ENCODE peak calls at places on chromosomes 7 and 10, in four cellular contexts. One of them, this sample, is unnamed.

GRCh38 chr7:445563-446288 is 73.9 kb downstream of the PDGFA start:
- DNase-seq in A549: no peak
- DNase-seq in cardiac muscle cell: no peak
- DNase-seq in AG04449: no peak
- DNase-seq in this sample: no peak

GRCh38 chr7:36670585-36671431 is 53.5 kb downstream of the AOAH start:
- DNase-seq in A549: peak
- DNase-seq in cardiac muscle cell: peak
- DNase-seq in AG04449: no peak
- DNase-seq in this sample: peak

GRCh38 chr7:155809332-155809946 is 2.8 kb downstream of the SHH start:
- DNase-seq in cardiac muscle cell: no peak
- DNase-seq in AG04449: no peak
- DNase-seq in A549: no peak
- DNase-seq in this sample: no peak

GRCh38 chr10:48399551-48399950 is 93.1 kb downstream of the MAPK8 start:
- DNase-seq in A549: no peak
- DNase-seq in AG04449: no peak
- DNase-seq in cardiac muscle cell: no peak
- DNase-seq in this sample: no peak

GRCh38 chr10:119468542-119469324 is 73.8 kb downstream of the RGS10 start:
- DNase-seq in A549: no peak
- DNase-seq in cardiac muscle cell: no peak
- DNase-seq in AG04449: no peak
- DNase-seq in this sample: no peak

GRCh38 chr7:67738-68395 is 124.5 kb upstream of the FAM20C start:
- DNase-seq in A549: no peak
- DNase-seq in cardiac muscle cell: no peak
- DNase-seq in AG04449: no peak
- DNase-seq in this sample: no peak

GRCh38 chr10:123621492-123621891 is 44.7 kb upstream of the GPR26 start:
- DNase-seq in AG04449: no peak
- DNase-seq in cardiac muscle cell: no peak
- DNase-seq in A549: no peak
- DNase-seq in this sample: no peak

GRCh38 chr10:127565583-127565982 is 16.5 kb downstream of the NPS start:
- DNase-seq in cardiac muscle cell: no peak
- DNase-seq in AG04449: no peak
- DNase-seq in A549: no peak
- DNase-seq in this sample: no peak

GRCh38 chr10:82628373-82628772 is 753.4 kb downstream of the NRG3 start:
- DNase-seq in cardiac muscle cell: no peak
- DNase-seq in A549: no peak
- DNase-seq in AG04449: no peak
- DNase-seq in this sample: no peak

GRCh38 chr10:44202952-44203351 is 181.9 kb downstream of the CXCL12 start:
- DNase-seq in AG04449: no peak
- DNase-seq in A549: no peak
- DNase-seq in cardiac muscle cell: no peak
- DNase-seq in this sample: no peak

GRCh38 chr10:31051703-31052102 is 20.0 kb upstream of the ZNF438 start:
- DNase-seq in AG04449: no peak
- DNase-seq in A549: peak
- DNase-seq in cardiac muscle cell: peak
- DNase-seq in this sample: no peak

GRCh38 chr10:116001266-116001857 is 271.6 kb downstream of the GFRA1 start:
- DNase-seq in A549: no peak
- DNase-seq in AG04449: no peak
- DNase-seq in cardiac muscle cell: no peak
- DNase-seq in this sample: no peak

GRCh38 chr7:37083311-37084096 is 359.2 kb upstream of the AOAH start:
- DNase-seq in A549: no peak
- DNase-seq in AG04449: peak
- DNase-seq in cardiac muscle cell: peak
- DNase-seq in this sample: no peak

GRCh38 chr7:97025983-97026704 is 1.5 kb upstream of the DLX5 start:
- DNase-seq in cardiac muscle cell: peak
- DNase-seq in AG04449: no peak
- DNase-seq in A549: no peak
- DNase-seq in this sample: no peak

GRCh38 chr10:89515031-89515841 is 20.2 kb downstream of the SLC16A12 start:
- DNase-seq in AG04449: peak
- DNase-seq in A549: no peak
- DNase-seq in cardiac muscle cell: peak
- DNase-seq in this sample: no peak

GRCh38 chr10:99854860-99855259 is 72.4 kb downstream of the ABCC2 start:
- DNase-seq in A549: peak
- DNase-seq in AG04449: peak
- DNase-seq in cardiac muscle cell: peak
- DNase-seq in this sample: no peak

GRCh38 chr7:132394283-132395003 is 181.8 kb downstream of the PLXNA4 start:
- DNase-seq in A549: no peak
- DNase-seq in cardiac muscle cell: peak
- DNase-seq in AG04449: no peak
- DNase-seq in this sample: peak

GRCh38 chr7:120280743-120281142 is 7.8 kb downstream of the KCND2 start:
- DNase-seq in cardiac muscle cell: peak
- DNase-seq in AG04449: no peak
- DNase-seq in A549: no peak
- DNase-seq in this sample: no peak

GRCh38 chr10:61664985-61665384 is 2.3 kb downstream of the CABCOCO1 start:
- DNase-seq in AG04449: no peak
- DNase-seq in A549: no peak
- DNase-seq in cardiac muscle cell: no peak
- DNase-seq in this sample: no peak

GRCh38 chr10:9635691-9636090 is 1382.0 kb upstream of the CELF2 start:
- DNase-seq in A549: no peak
- DNase-seq in cardiac muscle cell: peak
- DNase-seq in AG04449: no peak
- DNase-seq in this sample: no peak

GRCh38 chr10:78672898-78673297 is 395.9 kb upstream of the ZMIZ1 start:
- DNase-seq in A549: no peak
- DNase-seq in AG04449: no peak
- DNase-seq in cardiac muscle cell: no peak
- DNase-seq in this sample: no peak

GRCh38 chr7:139453673-139454321 is 29.7 kb downstream of the KLRG2 start:
- DNase-seq in A549: no peak
- DNase-seq in cardiac muscle cell: peak
- DNase-seq in AG04449: no peak
- DNase-seq in this sample: no peak

GRCh38 chr7:17832820-17833219 is 107.5 kb downstream of the SNX13 start:
- DNase-seq in A549: no peak
- DNase-seq in AG04449: no peak
- DNase-seq in cardiac muscle cell: no peak
- DNase-seq in this sample: no peak

GRCh38 chr7:104341545-104341944 is 13.1 kb downstream of the LHFPL3 start:
- DNase-seq in cardiac muscle cell: no peak
- DNase-seq in A549: no peak
- DNase-seq in AG04449: no peak
- DNase-seq in this sample: peak

GRCh38 chr7:1339611-1340010 is 106.9 kb downstream of the UNCX start:
- DNase-seq in cardiac muscle cell: no peak
- DNase-seq in AG04449: no peak
- DNase-seq in A549: no peak
- DNase-seq in this sample: no peak

GRCh38 chr7:150451097-150451793 is 815 bp downstream of the GIMAP8 start:
- DNase-seq in A549: no peak
- DNase-seq in cardiac muscle cell: no peak
- DNase-seq in AG04449: no peak
- DNase-seq in this sample: peak

GRCh38 chr7:150451833-150452431 is 1.5 kb downstream of the GIMAP8 start:
- DNase-seq in cardiac muscle cell: peak
- DNase-seq in AG04449: no peak
- DNase-seq in A549: no peak
- DNase-seq in this sample: no peak

GRCh38 chr7:150449206-150449956 is 1.0 kb upstream of the GIMAP8 start:
- DNase-seq in cardiac muscle cell: no peak
- DNase-seq in AG04449: no peak
- DNase-seq in A549: no peak
- DNase-seq in this sample: no peak

GRCh38 chr7:150448789-150449147 is 1.7 kb upstream of the GIMAP8 start:
- DNase-seq in A549: peak
- DNase-seq in cardiac muscle cell: peak
- DNase-seq in AG04449: no peak
- DNase-seq in this sample: peak

DNA sequence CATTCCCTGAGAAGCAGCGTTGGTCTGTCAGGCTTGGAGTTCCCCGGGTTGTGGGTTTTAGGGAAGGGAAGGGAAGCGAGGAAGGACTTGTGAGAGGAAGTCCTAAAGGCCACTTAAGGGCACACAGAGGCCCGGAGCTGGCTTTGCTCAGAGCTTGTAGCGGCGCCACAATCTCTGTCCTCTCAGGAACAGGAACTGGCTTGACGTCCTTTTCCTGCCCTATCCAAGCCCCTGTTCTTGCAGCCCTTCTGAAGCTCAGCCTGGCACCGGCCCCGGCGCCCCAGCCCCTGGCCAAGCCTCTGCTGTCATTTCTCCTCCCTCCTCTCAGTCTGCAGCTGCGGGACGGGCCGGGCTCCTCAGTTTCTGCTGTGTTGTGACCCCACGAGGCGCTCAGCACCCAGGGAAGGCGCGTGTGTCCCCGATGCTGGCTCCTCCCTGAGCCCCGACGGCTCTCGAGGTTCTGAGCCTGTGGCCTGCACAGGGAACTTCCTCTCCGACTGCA is at the start of gene GIMAP8:
- DNase-seq in A549: no peak
- DNase-seq in AG04449: no peak
- DNase-seq in cardiac muscle cell: peak
- DNase-seq in this sample: no peak
- H3K4me3 ChIP-seq in A549: no peak
- H3K4me3 ChIP-seq in AG04449: no peak
- H3K4me3 ChIP-seq in cardiac muscle cell: no peak
- H3K4me3 ChIP-seq in this sample: peak

DNA sequence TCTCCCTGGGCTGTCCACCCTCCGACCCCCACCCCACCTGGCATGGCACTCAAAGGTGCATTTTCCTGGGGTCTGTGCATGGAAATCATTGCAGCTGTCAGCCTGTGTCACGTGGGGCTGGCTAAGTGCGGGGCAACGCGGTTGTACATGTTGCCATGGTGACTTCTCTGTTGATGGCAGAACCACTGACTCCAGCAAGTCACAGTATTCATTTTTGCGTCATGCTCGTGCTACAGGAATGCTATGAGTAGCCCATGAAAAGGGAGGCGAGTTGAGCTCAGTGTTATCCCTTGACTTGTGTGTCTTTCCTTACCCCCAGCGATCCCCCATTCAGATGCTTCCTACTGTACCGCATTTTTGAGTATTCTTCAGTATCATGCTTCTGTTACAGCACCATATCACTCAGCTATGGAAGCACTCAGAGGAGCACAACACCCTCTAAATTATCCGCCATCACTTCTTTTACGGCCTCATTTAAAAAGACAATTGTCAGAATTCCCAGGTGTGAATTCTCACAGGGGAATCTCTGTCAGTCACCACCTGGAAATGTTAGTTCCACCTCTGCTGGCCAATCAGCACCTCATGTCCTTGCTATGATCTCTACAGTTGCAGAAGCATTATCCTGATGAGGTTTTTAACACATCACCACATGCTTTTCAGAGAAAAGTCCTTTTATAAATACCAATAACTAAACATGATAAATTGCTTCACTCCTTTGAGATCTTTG is 194.4 kb upstream of the C7orf33 start:
- DNase-seq in AG04449: no peak
- DNase-seq in A549: no peak
- DNase-seq in cardiac muscle cell: no peak
- DNase-seq in this sample: no peak
- H3K4me3 ChIP-seq in AG04449: no peak
- H3K4me3 ChIP-seq in A549: no peak
- H3K4me3 ChIP-seq in cardiac muscle cell: no peak
- H3K4me3 ChIP-seq in this sample: no peak

GRCh38 chr7:150627959-150628358 is 4.2 kb downstream of the GIMAP6 start:
- DNase-seq in A549: no peak
- DNase-seq in cardiac muscle cell: no peak
- DNase-seq in AG04449: no peak
- DNase-seq in this sample: no peak

GRCh38 chr7:150633926-150634325 is 1.7 kb upstream of the GIMAP6 start:
- DNase-seq in AG04449: no peak
- DNase-seq in A549: no peak
- DNase-seq in cardiac muscle cell: no peak
- DNase-seq in this sample: no peak

GRCh38 chr7:150629347-150629746 is 2.8 kb downstream of the GIMAP6 start:
- DNase-seq in AG04449: no peak
- DNase-seq in cardiac muscle cell: no peak
- DNase-seq in A549: no peak
- DNase-seq in this sample: no peak

GRCh38 chr7:150631866-150632864 is at the start of gene GIMAP6:
- DNase-seq in AG04449: no peak
- DNase-seq in A549: no peak
- DNase-seq in cardiac muscle cell: no peak
- DNase-seq in this sample: peak

DNA sequence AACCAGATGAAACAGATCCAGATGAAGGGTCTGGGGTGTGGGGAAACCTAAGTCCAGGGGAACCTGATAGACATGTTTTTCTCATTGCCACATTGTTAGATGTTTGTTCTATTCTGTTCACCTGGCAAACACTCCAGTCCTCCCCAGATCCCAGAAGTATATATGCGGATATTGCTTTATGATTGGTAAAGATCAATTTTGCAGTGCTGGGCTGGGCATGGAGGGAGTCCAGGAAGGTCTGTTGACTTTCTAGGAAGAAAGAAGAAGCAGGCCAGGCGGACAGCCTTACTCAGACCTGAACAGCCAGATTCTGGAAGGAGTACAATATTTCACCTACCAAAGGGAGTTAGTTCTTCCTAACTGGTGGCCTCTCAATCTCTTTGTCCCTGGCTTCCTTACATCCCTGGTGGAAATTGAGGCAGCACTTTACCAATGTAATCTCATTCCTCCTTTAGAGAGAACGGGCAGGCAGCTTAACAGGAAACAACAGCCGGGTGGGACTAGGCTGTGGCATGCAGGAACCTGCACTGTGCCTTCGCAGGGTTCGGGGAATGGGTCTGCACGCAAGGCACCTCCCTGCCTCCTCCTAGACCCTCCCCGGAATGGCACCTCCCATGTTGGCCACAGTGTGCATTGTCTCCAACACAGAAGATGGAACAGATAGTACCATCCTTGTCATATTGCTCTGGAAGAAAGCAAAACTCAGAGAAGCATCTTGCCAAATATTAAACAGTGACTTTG is 931 bp downstream of the GIMAP6 start:
- DNase-seq in AG04449: no peak
- DNase-seq in A549: no peak
- DNase-seq in cardiac muscle cell: no peak
- DNase-seq in this sample: peak
- H3K4me3 ChIP-seq in AG04449: no peak
- H3K4me3 ChIP-seq in A549: no peak
- H3K4me3 ChIP-seq in cardiac muscle cell: no peak
- H3K4me3 ChIP-seq in this sample: peak

DNA sequence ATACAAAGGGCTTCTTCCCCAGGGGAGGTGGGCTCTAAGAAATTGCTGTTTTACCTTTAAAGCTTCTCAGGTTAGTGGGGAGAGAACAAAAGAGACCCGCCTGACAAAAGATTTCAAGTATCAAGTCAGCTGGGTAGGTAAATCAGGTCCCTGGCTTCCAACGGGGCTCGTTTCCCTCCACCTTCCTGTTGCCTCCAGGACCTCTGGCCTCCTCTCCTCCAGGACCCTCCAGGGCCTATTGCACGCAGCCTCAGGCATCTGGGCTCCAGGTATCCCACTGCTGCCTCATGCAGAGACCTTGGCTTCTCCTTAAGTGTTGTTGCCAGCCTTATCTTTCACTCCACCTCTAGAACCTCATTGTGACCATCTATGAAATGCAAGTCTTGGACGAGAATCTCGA is 2.9 kb downstream of the BNIP3 start:
- DNase-seq in A549: no peak
- DNase-seq in AG04449: no peak
- DNase-seq in cardiac muscle cell: no peak
- DNase-seq in this sample: no peak
- H3K4me3 ChIP-seq in A549: no peak
- H3K4me3 ChIP-seq in AG04449: peak
- H3K4me3 ChIP-seq in cardiac muscle cell: peak
- H3K4me3 ChIP-seq in this sample: no peak